ENCODE peak calls at places on chromosomes 4 and X, in nine cellular contexts. R, S, Y, Q, N, E, H, I and G are unnamed samples.

GRCh38 chr4:102281171-102281842 is 64.0 kb downstream of the SLC39A8 start:
- DNase-seq in H (peak; percentile 1), N (no peak), I (no peak), Q (no peak), R (no peak), S (no peak), E (no peak), Y (no peak), G (no peak)

GRCh38 chrX:12693754-12694153 is 97.5 kb upstream of the PRPS2 start:
- DNase-seq in N (no peak), E (no peak), H (no peak), Y (no peak), R (no peak), Q (no peak), I (no peak), S (no peak), G (no peak)

GRCh38 chrX:154002215-154002719 is 17.4 kb downstream of the IRAK1 start:
- DNase-seq in E (peak; percentile 25), Q (peak; percentile 32), R (no peak), N (no peak), H (peak; percentile 82), S (peak; percentile 27), I (no peak), Y (no peak), G (no peak)

GRCh38 chr4:7761720-7762119 is 177.9 kb downstream of the AFAP1 start:
- DNase-seq in S (no peak), R (peak; percentile 66), H (peak; percentile 51), I (peak; percentile 49), E (no peak), N (no peak), Q (peak; percentile 83), Y (peak; percentile 74), G (peak; percentile 50)

GRCh38 chr4:136342666-136343065 is 1189.6 kb downstream of the PCDH18 start:
- DNase-seq in N (no peak), R (no peak), S (no peak), H (no peak), E (no peak), I (no peak), Q (no peak), Y (no peak), G (no peak)

GRCh38 chr4:153154010-153154975 is 50.0 kb upstream of the TRIM2 start:
- DNase-seq in R (no peak), Y (peak; percentile 22), N (no peak), Q (no peak), H (peak; percentile 51), S (no peak), E (peak; percentile 44), I (no peak), G (no peak)

GRCh38 chr4:57865264-57865663 is 755.1 kb upstream of the IGFBP7 start:
- DNase-seq in R (no peak), S (no peak), Q (no peak), E (no peak), N (no peak), H (no peak), I (no peak), Y (no peak), G (no peak)

GRCh38 chr4:140222175-140222574 is 68.2 kb upstream of the MAML3 start:
- DNase-seq in Q (no peak), E (peak; percentile 12), R (no peak), I (no peak), Y (no peak), H (peak; percentile 17), N (no peak), S (no peak), G (no peak)

GRCh38 chr4:124423160-124423559 is 289.4 kb downstream of the ANKRD50 start:
- DNase-seq in I (no peak), E (no peak), Q (no peak), N (no peak), H (no peak), S (no peak), Y (no peak), R (no peak), G (no peak)

GRCh38 chr4:109730294-109731051 is 603 bp upstream of the PLA2G12A start:
- DNase-seq in H (peak; percentile 41), I (no peak), S (no peak), Q (no peak), R (no peak), Y (peak; percentile 66), N (no peak), E (peak; percentile 31), G (peak; percentile 3)

GRCh38 chr4:166198516-166198915 is 325.5 kb downstream of the TLL1 start:
- DNase-seq in Y (no peak), S (no peak), N (no peak), Q (no peak), I (no peak), H (peak; percentile 37), R (no peak), E (no peak), G (no peak)

GRCh38 chr4:185018834-185019450 is 652 bp downstream of the HELT start:
- DNase-seq in E (no peak), I (no peak), Q (no peak), Y (peak; percentile 23), N (no peak), H (no peak), S (no peak), R (no peak), G (no peak)

GRCh38 chrX:134624046-134624430 is 34.2 kb downstream of the PLAC1 start:
- DNase-seq in H (no peak), I (no peak), R (no peak), Q (no peak), S (no peak), E (no peak), N (no peak), Y (no peak), G (no peak)

GRCh38 chr4:184198190-184198589 is 19.5 kb downstream of the ENPP6 start:
- DNase-seq in S (no peak), H (no peak), E (no peak), N (no peak), I (no peak), Y (peak; percentile 6), R (no peak), Q (no peak), G (no peak)

GRCh38 chr4:128241425-128241913 is 46.1 kb downstream of the PGRMC2 start:
- DNase-seq in Y (no peak), R (no peak), S (no peak), H (peak; percentile 88), N (no peak), Q (no peak), I (no peak), E (peak; percentile 97), G (no peak)

GRCh38 chr4:10151182-10151581 is 34.6 kb upstream of the WDR1 start:
- DNase-seq in N (no peak), H (no peak), Y (peak; percentile 38), I (peak; percentile 46), R (no peak), Q (no peak), E (no peak), S (no peak), G (no peak)

GRCh38 chr4:93617596-93617995 is 211.0 kb upstream of the ATOH1 start:
- DNase-seq in Q (no peak), H (peak; percentile 12), I (no peak), N (no peak), Y (no peak), S (no peak), E (no peak), R (no peak), G (no peak)

GRCh38 chr4:124111922-124112321 is 600.6 kb downstream of the ANKRD50 start:
- DNase-seq in I (peak; percentile 54), Y (no peak), Q (no peak), S (no peak), N (no peak), E (peak; percentile 61), H (peak; percentile 26), R (peak; percentile 54), G (no peak)

GRCh38 chr4:27048350-27049100 is 187.9 kb downstream of the STIM2 start:
- DNase-seq in N (no peak), S (no peak), R (peak; percentile 30), E (peak; percentile 38), I (peak; percentile 56), Q (no peak), Y (no peak), H (no peak), G (no peak)

GRCh38 chr4:32117696-32118095 is 1397.5 kb downstream of the PCDH7 start:
- DNase-seq in Y (no peak), N (no peak), I (no peak), R (no peak), H (no peak), S (no peak), Q (no peak), E (no peak), G (no peak)

GRCh38 chr4:158519226-158519625 is 2.5 kb upstream of the RXFP1 start:
- DNase-seq in Y (no peak), I (no peak), Q (no peak), H (no peak), N (no peak), E (no peak), R (no peak), S (no peak), G (no peak)

GRCh38 chrX:82648062-82648461 is 860.0 kb upstream of the POU3F4 start:
- DNase-seq in N (no peak), H (no peak), Q (no peak), Y (no peak), I (no peak), S (no peak), R (no peak), E (no peak), G (no peak)

GRCh38 chr4:38820329-38821061 is 15.9 kb upstream of the TLR1 start:
- DNase-seq in E (no peak), N (no peak), Y (no peak), H (no peak), Q (no peak), R (no peak), I (no peak), S (no peak), G (no peak)

GRCh38 chr4:98604723-98605122 is 53.7 kb downstream of the TSPAN5 start:
- DNase-seq in N (no peak), R (no peak), I (no peak), Q (no peak), E (no peak), S (no peak), Y (no peak), H (no peak), G (no peak)

GRCh38 chr4:73698217-73698616 is 42.2 kb upstream of the CXCL8 start:
- DNase-seq in Y (peak; percentile 78), N (no peak), R (peak; percentile 22), S (no peak), Q (no peak), E (no peak), H (no peak), I (no peak), G (no peak)

GRCh38 chr4:142983612-142984011 is 137.5 kb upstream of the INPP4B start:
- DNase-seq in Y (no peak), S (no peak), N (no peak), Q (no peak), E (no peak), I (no peak), R (no peak), H (no peak), G (no peak)

GRCh38 chrX:11528623-11529022 is 137.1 kb downstream of the ARHGAP6 start:
- DNase-seq in Y (no peak), N (no peak), Q (no peak), H (no peak), E (no peak), R (no peak), I (no peak), S (no peak), G (no peak)